ENCODE peak calls at places on chromosomes 3 and 15, in six cellular contexts. M is right lobe of liver, T is HFFc6, F is H1, Z is GM10248, Q is heart right ventricle. X is an unnamed sample.

GRCh38 chr15:28955160-28955502 is 69.4 kb downstream of the APBA2 start:
- DNase-seq in M (no peak), T (no peak), F (peak; percentile 34), Z (no peak), Q (no peak), X (no peak)

GRCh38 chr15:70474682-70475438 is 288.5 kb downstream of the UACA start:
- DNase-seq in M (peak; percentile 96), T (peak; percentile 66), F (no peak), Z (no peak), Q (peak; percentile 24), X (no peak)

GRCh38 chr3:126668450-126669401 is 13.8 kb upstream of the TXNRD3 start:
- DNase-seq in M (no peak), T (no peak), F (peak; percentile 34), Z (no peak), Q (no peak), X (no peak)

GRCh38 chr15:66578286-66578875 is 12.6 kb upstream of the LCTL start:
- DNase-seq in M (no peak), T (peak; percentile 33), F (no peak), Z (no peak), Q (no peak), X (no peak)

GRCh38 chr3:100063929-100064461 is 50.3 kb downstream of the FILIP1L start:
- DNase-seq in M (no peak), T (peak; percentile 36), F (no peak), Z (no peak), Q (no peak), X (no peak)

GRCh38 chr3:140134231-140134630 is 199.2 kb downstream of the CLSTN2 start:
- DNase-seq in M (no peak), T (no peak), F (no peak), Z (no peak), Q (no peak), X (no peak)

GRCh38 chr3:59782664-59783063 is 732.8 kb upstream of the CFAP20DC start:
- DNase-seq in M (no peak), T (no peak), F (no peak), Z (no peak), Q (no peak), X (no peak)

GRCh38 chr15:90064931-90065681 is 37.2 kb downstream of the IDH2 start:
- DNase-seq in M (peak; percentile 78), T (no peak), F (no peak), Z (no peak), Q (peak; percentile 81), X (no peak)

GRCh38 chr15:52180196-52180835 is 10.9 kb downstream of the GNB5 start:
- DNase-seq in M (no peak), T (no peak), F (peak; percentile 54), Z (peak; percentile 70), Q (no peak), X (no peak)

GRCh38 chr15:70111203-70112017 is 13.7 kb upstream of the TLE3 start:
- DNase-seq in M (peak; percentile 78), T (peak; percentile 40), F (peak; percentile 86), Z (no peak), Q (peak; percentile 90), X (peak; percentile 81)

GRCh38 chr3:114899186-114899931 is 247.7 kb downstream of the ZBTB20 start:
- DNase-seq in M (peak; percentile 58), T (no peak), F (no peak), Z (no peak), Q (no peak), X (no peak)

GRCh38 chr15:100592898-100593297 is 9.1 kb downstream of the LINS1 start:
- DNase-seq in M (no peak), T (peak; percentile 61), F (no peak), Z (no peak), Q (no peak), X (no peak)

GRCh38 chr15:30906366-30906765 is 2.7 kb downstream of the FAN1 start:
- DNase-seq in M (no peak), T (no peak), F (no peak), Z (no peak), Q (no peak), X (no peak)

GRCh38 chr15:58487041-58487723 is 55.4 kb downstream of the LIPC start:
- DNase-seq in M (no peak), T (no peak), F (no peak), Z (no peak), Q (no peak), X (peak; percentile 37)

GRCh38 chr3:56468184-56469106 is at the start of gene ERC2:
- DNase-seq in M (peak; percentile 54), T (no peak), F (peak; percentile 92), Z (no peak), Q (peak; percentile 25), X (peak; percentile 23)

GRCh38 chr3:133991637-133992036 is 38.1 kb downstream of the SLCO2A1 start:
- DNase-seq in M (no peak), T (peak; percentile 4), F (no peak), Z (no peak), Q (no peak), X (no peak)

GRCh38 chr3:181623924-181624694 is 87.6 kb upstream of the SOX2 start:
- DNase-seq in M (no peak), T (no peak), F (no peak), Z (no peak), Q (no peak), X (no peak)

GRCh38 chr3:115217678-115218451 is 70.8 kb upstream of the ZBTB20 start:
- DNase-seq in M (no peak), T (peak; percentile 67), F (no peak), Z (peak; percentile 26), Q (peak; percentile 26), X (no peak)

GRCh38 chr15:90598053-90598577 is 68.4 kb downstream of the CRTC3 start:
- DNase-seq in M (peak; percentile 83), T (peak; percentile 8), F (no peak), Z (peak; percentile 76), Q (peak; percentile 59), X (no peak)

GRCh38 chr3:58434511-58434910 is 879 bp upstream of the PDHB start:
- DNase-seq in M (no peak), T (no peak), F (no peak), Z (no peak), Q (no peak), X (no peak)

GRCh38 chr3:71189480-71189879 is 394.0 kb downstream of the FOXP1 start:
- DNase-seq in M (no peak), T (no peak), F (no peak), Z (no peak), Q (no peak), X (no peak)

GRCh38 chr3:70702132-70702531 is 389.7 kb upstream of the MDFIC2 start:
- DNase-seq in M (no peak), T (no peak), F (no peak), Z (no peak), Q (no peak), X (no peak)

GRCh38 chr3:9402410-9403228 is 5.2 kb downstream of the SETD5 start:
- DNase-seq in M (peak; percentile 79), T (no peak), F (peak; percentile 86), Z (no peak), Q (peak; percentile 36), X (no peak)

GRCh38 chr3:30657914-30658313 is 51.5 kb downstream of the TGFBR2 start:
- DNase-seq in M (no peak), T (peak; percentile 9), F (no peak), Z (no peak), Q (peak; percentile 27), X (no peak)

GRCh38 chr15:100898661-100899462 is 19.2 kb downstream of the ALDH1A3 start:
- DNase-seq in M (no peak), T (no peak), F (no peak), Z (no peak), Q (no peak), X (no peak)

GRCh38 chr3:182787302-182788036 is 5.8 kb upstream of the ATP11B start:
- DNase-seq in M (no peak), T (no peak), F (no peak), Z (no peak), Q (no peak), X (no peak)

GRCh38 chr3:156605686-156606605 is 51.0 kb upstream of the SSR3 start:
- DNase-seq in M (peak; percentile 61), T (peak; percentile 83), F (peak; percentile 63), Z (peak; percentile 22), Q (peak; percentile 42), X (no peak)

GRCh38 chr15:42134617-42135243 is 21.7 kb downstream of the PLA2G4F start:
- DNase-seq in M (no peak), T (no peak), F (peak; percentile 22), Z (no peak), Q (no peak), X (no peak)

GRCh38 chr15:24039683-24040082 is 352.6 kb upstream of the NDN start:
- DNase-seq in M (no peak), T (no peak), F (no peak), Z (no peak), Q (no peak), X (no peak)

GRCh38 chr3:184642623-184643308 is 69.1 kb downstream of the MAGEF1 start:
- DNase-seq in M (no peak), T (no peak), F (no peak), Z (no peak), Q (no peak), X (no peak)

GRCh38 chr15:33766329-33766728 is 202.0 kb upstream of the CHRM5 start:
- DNase-seq in M (no peak), T (no peak), F (no peak), Z (no peak), Q (no peak), X (no peak)

GRCh38 chr15:44530653-44531052 is 6.3 kb upstream of the EIF3J start:
- DNase-seq in M (no peak), T (peak; percentile 3), F (no peak), Z (no peak), Q (no peak), X (no peak)

GRCh38 chr15:44535092-44535491 is 1.9 kb upstream of the EIF3J start:
- DNase-seq in M (peak; percentile 50), T (no peak), F (peak; percentile 28), Z (no peak), Q (no peak), X (no peak)

GRCh38 chr15:44535509-44536297 is 1.2 kb upstream of the EIF3J start:
- DNase-seq in M (peak; percentile 42), T (no peak), F (peak; percentile 44), Z (peak; percentile 28), Q (peak; percentile 23), X (no peak)

GRCh38 chr15:44529864-44530604 is 6.9 kb upstream of the EIF3J start:
- DNase-seq in M (no peak), T (no peak), F (peak; percentile 39), Z (no peak), Q (no peak), X (no peak)

GRCh38 chr15:44532689-44533088 is 4.3 kb upstream of the EIF3J start:
- DNase-seq in M (no peak), T (no peak), F (no peak), Z (no peak), Q (no peak), X (no peak)
- TF ChIP-seq CTCF in M (peak; percentile 9), T (peak; percentile 44), F (no peak), Z (no peak), Q (no peak), X (no peak)

GRCh38 chr3:52714335-52715302 is 8.7 kb downstream of the SPCS1 start:
- DNase-seq in M (peak; percentile 69), T (no peak), F (peak; percentile 96), Z (no peak), Q (no peak), X (no peak)
- TF ChIP-seq CTCF in M (no peak), T (no peak), F (peak; percentile 25), Z (no peak), Q (no peak), X (no peak)

GRCh38 chr15:74227968-74228722 is 8.0 kb upstream of the CCDC33 start:
- DNase-seq in M (no peak), T (no peak), F (no peak), Z (no peak), Q (peak; percentile 35), X (no peak)
- TF ChIP-seq CTCF in M (no peak), T (no peak), F (no peak), Z (no peak), Q (no peak), X (no peak)

GRCh38 chr3:40196966-40197365 is 112.5 kb upstream of the EIF1B start:
- DNase-seq in M (no peak), T (no peak), F (no peak), Z (no peak), Q (no peak), X (no peak)
- TF ChIP-seq CTCF in M (no peak), T (no peak), F (no peak), Z (no peak), Q (no peak), X (no peak)